ENCODE peak calls at places on chromosomes 5 and 9, in five cellular contexts. I, M, P, G and X are unnamed samples.

GRCh38 chr9:20437466-20437865 is 184.8 kb downstream of the MLLT3 start:
- DNase-seq in P (peak; percentile 58), G (no peak), M (no peak), I (no peak), X (no peak)

GRCh38 chr9:37187269-37187668 is 66.9 kb downstream of the ZCCHC7 start:
- DNase-seq in M (no peak), P (no peak), I (peak; percentile 40), G (no peak), X (no peak)

GRCh38 chr9:37591775-37592107 is 656 bp downstream of the TOMM5 start:
- DNase-seq in G (no peak), I (no peak), M (no peak), P (no peak), X (no peak)

GRCh38 chr5:180591249-180591887 is at the start of gene SCGB3A1:
- DNase-seq in G (no peak), P (no peak), M (no peak), I (no peak), X (no peak)

GRCh38 chr5:14316471-14316870 is 173.3 kb downstream of the TRIO start:
- DNase-seq in M (no peak), G (no peak), P (peak; percentile 66), I (no peak), X (no peak)

GRCh38 chr5:58069016-58069705 is 390.7 kb downstream of the PLK2 start:
- DNase-seq in I (no peak), M (no peak), G (no peak), P (no peak), X (no peak)

GRCh38 chr5:149581192-149581861 is at the start of gene ARHGEF37:
- DNase-seq in P (no peak), M (peak; percentile 50), G (no peak), I (peak; percentile 31), X (no peak)

GRCh38 chr5:148805323-148806290 is 20.8 kb upstream of the ADRB2 start:
- DNase-seq in P (peak; percentile 64), I (peak; percentile 20), M (no peak), G (no peak), X (no peak)

GRCh38 chr5:72347801-72348305 is 27.7 kb downstream of the PTCD2 start:
- DNase-seq in M (no peak), I (no peak), P (peak; percentile 98), G (no peak), X (no peak)

GRCh38 chr5:12743582-12743981 is 839.3 kb upstream of the CTNND2 start:
- DNase-seq in P (no peak), I (no peak), M (no peak), G (no peak), X (no peak)

GRCh38 chr5:128019391-128019790 is 64.2 kb upstream of the SLC12A2 start:
- DNase-seq in M (no peak), I (no peak), G (no peak), P (no peak), X (no peak)

GRCh38 chr5:61357745-61358144 is 25.7 kb downstream of the ZSWIM6 start:
- DNase-seq in M (no peak), I (no peak), G (no peak), P (no peak), X (no peak)

GRCh38 chr5:33892419-33893151 is 795 bp upstream of the ADAMTS12 start:
- DNase-seq in G (no peak), P (peak; percentile 94), M (no peak), I (no peak), X (no peak)

GRCh38 chr9:126418608-126419007 is 92.0 kb downstream of the MVB12B start:
- DNase-seq in P (no peak), I (no peak), G (no peak), M (no peak), X (no peak)

DNA sequence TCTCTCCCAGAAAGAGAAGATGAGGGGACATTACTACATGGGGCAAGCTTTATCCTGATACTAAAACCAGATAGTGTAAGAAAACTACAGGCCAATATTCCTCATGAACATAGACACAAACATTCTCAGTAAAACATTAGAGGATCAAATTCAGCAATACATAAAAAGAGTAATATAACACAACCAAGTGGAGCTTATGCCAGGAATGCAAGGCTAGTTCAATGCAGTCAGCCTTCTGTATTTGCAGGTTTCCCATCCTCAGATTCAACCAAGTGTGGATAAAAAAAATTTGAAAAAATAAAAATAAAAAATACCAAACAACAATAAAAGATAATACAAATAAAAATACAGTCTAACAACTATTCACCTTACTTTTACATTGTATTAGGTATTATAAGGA is 31.3 kb downstream of the CCDC69 start:
- DNase-seq in P (no peak), M (no peak), G (no peak), I (no peak), X (no peak)
- H3K9me3 ChIP-seq in P (peaks cover 3% of the 10 kb centered on the region), M (no peaks in the 10 kb centered on the region), G (no peaks in the 10 kb centered on the region), I (no peaks in the 10 kb centered on the region), X (no peaks in the 10 kb centered on the region)

GRCh38 chr5:56343988-56344387 is 110.9 kb upstream of the ANKRD55 start:
- DNase-seq in M (no peak), G (no peak), I (no peak), P (no peak), X (no peak)

GRCh38 chr5:56346717-56347116 is 113.6 kb upstream of the ANKRD55 start:
- DNase-seq in M (no peak), P (no peak), G (no peak), I (no peak), X (no peak)

GRCh38 chr5:56346044-56346710 is 113.0 kb upstream of the ANKRD55 start:
- DNase-seq in G (no peak), I (no peak), M (no peak), P (no peak), X (no peak)

GRCh38 chr5:56344594-56344993 is 111.5 kb upstream of the ANKRD55 start:
- DNase-seq in I (no peak), M (no peak), G (no peak), P (no peak), X (no peak)

DNA sequence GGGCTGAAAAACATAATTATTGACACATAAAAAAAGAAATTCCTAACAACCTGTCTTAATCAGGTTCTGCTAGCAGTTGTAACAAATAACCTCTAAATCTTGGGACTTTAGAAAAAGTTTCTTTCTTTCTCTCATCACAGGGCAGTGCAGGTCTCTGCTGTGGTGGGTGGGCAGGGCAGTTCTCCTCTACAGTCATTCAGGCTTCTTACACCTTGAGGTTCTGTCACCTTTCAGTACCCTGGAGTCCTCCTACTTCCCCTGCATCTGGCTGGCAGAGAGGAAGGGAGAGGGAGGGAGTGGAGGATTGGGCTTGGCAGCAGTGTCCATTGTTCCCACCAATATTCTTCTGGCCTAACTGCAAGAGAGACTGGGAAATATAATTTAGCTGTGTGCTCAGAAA is 112.2 kb upstream of the ANKRD55 start:
- DNase-seq in M (no peak), G (no peak), I (no peak), P (no peak), X (no peak)
- H3K9me3 ChIP-seq in M (no peaks in the 10 kb centered on the region), G (no peaks in the 10 kb centered on the region), I (no peaks in the 10 kb centered on the region), P (no peaks in the 10 kb centered on the region), X (no peaks in the 10 kb centered on the region)

GRCh38 chr5:157143127-157143959 is 678 bp upstream of the MED7 start:
- DNase-seq in G (peak; percentile 16), I (peak; percentile 48), P (peak; percentile 6), M (peak; percentile 71), X (peak; percentile 34)
- H3K9me3 ChIP-seq in G (no peaks in the 10 kb centered on the region), I (no peaks in the 10 kb centered on the region), P (no peaks in the 10 kb centered on the region), M (no peaks in the 10 kb centered on the region), X (no peaks in the 10 kb centered on the region)

DNA sequence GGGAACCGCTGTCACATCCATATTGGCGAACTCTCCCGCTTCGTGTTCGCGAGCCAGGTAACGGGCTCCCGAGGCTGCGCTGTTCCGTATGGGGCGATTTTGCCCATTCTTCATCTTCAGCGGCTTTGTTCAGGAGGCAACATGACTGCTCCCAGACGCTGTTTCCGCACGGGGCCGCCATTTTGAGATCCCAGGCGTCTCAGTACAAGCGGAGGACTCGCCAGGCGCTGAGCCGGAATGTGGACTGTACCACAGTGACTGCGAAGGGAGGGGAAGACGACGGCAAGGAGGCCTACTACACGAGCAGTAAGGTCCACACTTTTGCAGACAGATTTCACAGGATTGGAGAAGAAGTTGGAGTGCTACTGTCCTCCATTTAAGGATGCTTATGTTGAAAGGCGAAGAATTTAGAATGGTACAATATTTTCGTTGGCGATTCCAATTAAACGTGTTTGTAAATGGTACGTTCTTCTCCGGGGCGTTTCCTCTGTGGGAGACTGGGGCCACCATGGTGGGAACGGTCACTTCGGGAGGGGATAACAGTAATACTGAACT is 41.6 kb upstream of the ZNF300 start:
- DNase-seq in I (no peak), P (peak; percentile 39), M (no peak), G (no peak), X (no peak)
- H3K9me3 ChIP-seq in I (peaks cover 9% of the 10 kb centered on the region), P (peaks cover 32% of the 10 kb centered on the region), M (no peaks in the 10 kb centered on the region), G (no peaks in the 10 kb centered on the region), X (peaks cover 19% of the 10 kb centered on the region)

GRCh38 chr5:7802855-7803254 is 48.1 kb downstream of the CFAP90 start:
- DNase-seq in G (no peak), I (no peak), P (no peak), M (no peak), X (no peak)
- H3K9me3 ChIP-seq in G (no peaks in the 10 kb centered on the region), I (no peaks in the 10 kb centered on the region), P (no peaks in the 10 kb centered on the region), M (no peaks in the 10 kb centered on the region), X (no peaks in the 10 kb centered on the region)

DNA sequence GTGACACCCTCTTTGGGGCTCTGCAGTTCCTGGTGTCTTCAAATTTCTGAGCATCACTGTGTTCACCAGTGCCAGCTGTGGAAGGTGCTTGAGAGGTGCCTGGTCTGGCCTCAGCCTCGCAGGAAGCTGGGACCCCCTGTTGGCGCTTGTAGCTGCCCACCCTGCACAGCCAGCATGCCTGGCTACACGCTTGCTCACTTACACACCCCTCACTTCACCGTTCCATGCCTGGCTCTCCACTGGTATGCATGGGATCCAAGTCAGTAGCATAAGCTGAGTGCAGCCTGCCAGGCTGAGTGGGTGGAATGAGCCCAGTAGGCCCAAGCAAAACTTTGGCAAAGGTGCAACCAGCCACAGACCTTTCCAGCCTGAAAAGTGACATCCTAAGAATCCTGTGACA is 801.4 kb upstream of the PTPRD start:
- DNase-seq in M (no peak), G (no peak), I (no peak), P (no peak), X (no peak)
- H3K9me3 ChIP-seq in M (no peaks in the 10 kb centered on the region), G (no peaks in the 10 kb centered on the region), I (no peaks in the 10 kb centered on the region), P (peaks cover 11% of the 10 kb centered on the region), X (no peaks in the 10 kb centered on the region)

DNA sequence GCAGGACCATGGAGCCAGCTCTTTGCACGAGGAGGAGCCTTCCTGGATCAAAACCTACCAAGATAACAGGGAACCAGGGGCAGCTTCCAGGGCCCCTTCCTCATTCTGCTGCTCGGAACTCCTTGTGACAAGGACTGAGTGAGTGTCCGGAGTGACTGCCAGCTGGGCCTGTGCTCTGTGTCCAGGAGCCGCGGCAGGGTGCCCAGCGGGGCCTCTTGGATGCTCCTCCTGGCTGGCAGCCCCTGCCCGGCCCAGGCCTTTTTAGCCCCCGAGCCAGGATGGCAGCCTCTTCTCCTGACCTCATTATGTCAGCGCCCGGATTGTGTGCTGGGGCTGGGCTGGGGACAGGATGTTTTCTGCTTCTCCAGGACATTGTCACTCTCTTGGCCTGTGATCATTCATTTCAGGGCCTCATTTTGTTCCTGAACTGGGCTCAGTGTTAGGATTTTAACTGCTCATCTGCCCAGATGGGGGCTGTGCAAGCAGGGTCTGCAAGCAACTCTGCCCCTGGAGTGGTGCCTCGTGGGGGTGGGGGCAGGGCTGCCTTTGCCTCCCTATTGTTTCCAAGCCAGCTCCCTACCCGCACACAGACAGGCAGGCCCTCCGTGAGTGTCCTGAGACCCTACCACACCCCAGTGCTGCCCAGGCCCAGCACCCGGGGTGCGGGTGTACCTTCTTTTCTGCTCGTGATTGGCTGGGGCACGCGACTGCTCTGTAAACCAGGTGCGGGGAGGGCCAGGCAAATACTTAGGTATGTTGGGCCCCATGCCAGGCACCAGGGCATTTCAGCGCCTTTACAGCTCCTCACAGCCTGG is 161.6 kb downstream of the COL23A1 start:
- DNase-seq in I (no peak), P (no peak), M (no peak), G (no peak), X (no peak)
- H3K9me3 ChIP-seq in I (no peaks in the 10 kb centered on the region), P (peaks cover 25% of the 10 kb centered on the region), M (no peaks in the 10 kb centered on the region), G (no peaks in the 10 kb centered on the region), X (no peaks in the 10 kb centered on the region)